ENCODE peak calls at places on chromosome 6, in four cellular contexts. K, D, N and J are unnamed samples.

GRCh38 chr6:46867411-46867810 is 54.3 kb downstream of the ADGRF5 start:
- DNase-seq in K (no peak), D (no peak), N (no peak), J (no peak)

GRCh38 chr6:87473419-87473903 is 687 bp downstream of the SLC35A1 start:
- DNase-seq in K (peak), D (peak), N (no peak), J (no peak)

GRCh38 chr6:166572370-166573261 is 13.9 kb downstream of the RAMACL start:
- DNase-seq in K (no peak), D (peak), N (no peak), J (no peak)

GRCh38 chr6:70216767-70217166 is 86.1 kb downstream of the COL9A1 start:
- DNase-seq in K (no peak), D (no peak), N (no peak), J (no peak)

GRCh38 chr6:66897576-66897975 is 1190.5 kb upstream of the EYS start:
- DNase-seq in K (no peak), D (peak), N (no peak), J (no peak)

GRCh38 chr6:551829-552350 is 105.0 kb downstream of the HUS1B start:
- DNase-seq in K (no peak), D (no peak), N (no peak), J (no peak)

GRCh38 chr6:119207973-119208725 is 129.7 kb upstream of the FAM184A start:
- DNase-seq in K (no peak), D (peak), N (peak), J (no peak)

GRCh38 chr6:125432968-125433367 is 131.2 kb upstream of the HDDC2 start:
- DNase-seq in K (no peak), D (no peak), N (no peak), J (no peak)

GRCh38 chr6:75563032-75563431 is 38.6 kb upstream of the SENP6 start:
- DNase-seq in K (peak), D (peak), N (peak), J (no peak)

GRCh38 chr6:28709478-28710349 is 184.0 kb downstream of the GPX5 start:
- DNase-seq in K (no peak), D (no peak), N (no peak), J (no peak)

GRCh38 chr6:136955123-136955522 is 33.0 kb downstream of the SLC35D3 start:
- DNase-seq in K (no peak), D (no peak), N (no peak), J (no peak)

GRCh38 chr6:1806935-1807334 is 197.2 kb downstream of the FOXC1 start:
- DNase-seq in K (no peak), D (no peak), N (no peak), J (no peak)

GRCh38 chr6:33164665-33165373 is 27.4 kb downstream of the COL11A2 start:
- DNase-seq in K (no peak), D (no peak), N (no peak), J (no peak)

DNA sequence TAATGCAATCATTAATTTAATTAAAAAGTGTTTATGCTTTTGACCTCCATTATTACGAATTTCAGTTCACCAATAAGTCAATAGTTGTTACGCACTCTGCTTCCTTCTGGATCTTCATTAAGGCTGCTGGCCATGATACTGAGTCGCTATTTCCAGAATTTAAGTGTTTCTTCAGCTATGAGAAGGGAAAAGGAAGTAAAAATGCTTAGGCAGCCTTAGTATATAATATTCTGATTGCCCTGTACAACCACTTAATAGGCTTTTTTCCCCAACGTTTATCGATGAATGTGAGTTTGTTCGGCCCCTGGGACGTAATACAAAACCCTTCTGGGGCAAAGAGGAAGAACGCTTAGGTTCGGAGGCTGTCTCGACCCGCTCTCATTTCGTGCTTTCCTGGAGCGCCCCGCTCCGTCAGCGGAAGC is 644 bp downstream of the OARD1 start:
- DNase-seq in K (peak), D (no peak), N (no peak), J (no peak)
- TF ChIP-seq CTCF in K (no peak), D (peak), N (no peak), J (no peak)

GRCh38 chr6:39794231-39794630 is 2.1 kb downstream of the DAAM2 start:
- DNase-seq in K (no peak), D (no peak), N (no peak), J (no peak)
- TF ChIP-seq CTCF in K (no peak), D (no peak), N (no peak), J (no peak)

GRCh38 chr6:138403324-138403800 is 661 bp upstream of the HEBP2 start:
- DNase-seq in K (no peak), D (peak), N (no peak), J (peak)

GRCh38 chr6:138404666-138405337 is 779 bp downstream of the HEBP2 start:
- DNase-seq in K (no peak), D (peak), N (no peak), J (peak)

GRCh38 chr6:138403801-138404665 is at the start of gene HEBP2:
- DNase-seq in K (peak), D (peak), N (peak), J (peak)

GRCh38 chr6:138405816-138406403 is 1.9 kb downstream of the HEBP2 start:
- DNase-seq in K (no peak), D (no peak), N (no peak), J (no peak)

DNA sequence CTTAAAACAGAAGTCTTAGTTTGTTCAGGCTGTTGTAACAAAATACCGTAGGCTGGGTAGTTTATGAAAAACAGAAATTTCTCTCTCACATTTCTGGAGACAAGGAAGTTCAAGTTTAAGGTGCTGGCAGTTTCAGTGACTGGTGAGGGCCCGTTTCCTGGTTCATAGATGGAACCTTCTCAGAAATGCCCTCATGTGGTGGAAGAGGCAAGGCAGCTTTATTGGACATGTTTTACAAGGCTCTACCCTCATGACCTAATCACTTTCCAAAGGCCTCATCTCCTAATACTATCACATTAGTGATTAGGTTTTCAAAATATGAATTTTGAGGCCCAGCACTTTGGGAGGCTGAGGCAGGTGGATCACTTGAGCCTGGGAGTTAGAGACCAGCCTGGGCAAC is 2.4 kb downstream of the HEBP2 start:
- DNase-seq in K (no peak), D (no peak), N (peak), J (no peak)
- TF ChIP-seq CTCF in K (no peak), D (no peak), N (peak), J (no peak)

DNA sequence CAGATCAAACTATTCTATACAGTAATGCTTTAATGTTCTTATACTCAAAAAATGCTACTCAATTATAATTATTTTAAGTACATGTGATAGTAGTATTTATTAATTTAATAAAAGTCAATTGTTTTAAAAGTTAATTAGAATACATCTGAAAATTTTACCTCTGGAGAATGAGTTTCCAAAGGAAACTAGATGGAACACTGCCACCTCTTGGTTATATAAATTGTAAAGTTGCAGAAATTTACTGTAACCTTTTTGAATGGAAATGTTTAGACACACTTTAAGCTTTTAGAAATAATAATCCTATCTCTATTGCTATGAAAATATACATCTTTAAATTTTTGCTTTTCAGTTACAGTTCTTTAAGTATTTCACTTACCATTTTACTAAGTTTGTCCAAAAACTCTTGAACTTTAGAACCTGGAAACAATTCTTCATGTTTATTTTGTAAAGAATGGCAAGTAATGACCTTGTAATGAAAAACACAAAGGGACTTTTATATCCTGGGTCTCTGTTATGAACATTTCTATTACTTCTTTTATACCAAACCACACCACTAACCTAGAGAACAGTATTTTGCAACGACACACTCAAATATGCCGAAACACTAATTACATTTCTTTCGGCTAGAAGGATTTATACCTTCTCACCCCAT is 10.9 kb upstream of the BMP5 start:
- DNase-seq in K (peak), D (peak), N (no peak), J (no peak)
- TF ChIP-seq CTCF in K (peak), D (peak), N (peak), J (no peak)

GRCh38 chr6:88492824-88493223 is 326.7 kb upstream of the CNR1 start:
- DNase-seq in K (peak), D (peak), N (no peak), J (no peak)
- TF ChIP-seq CTCF in K (peak), D (peak), N (peak), J (no peak)

DNA sequence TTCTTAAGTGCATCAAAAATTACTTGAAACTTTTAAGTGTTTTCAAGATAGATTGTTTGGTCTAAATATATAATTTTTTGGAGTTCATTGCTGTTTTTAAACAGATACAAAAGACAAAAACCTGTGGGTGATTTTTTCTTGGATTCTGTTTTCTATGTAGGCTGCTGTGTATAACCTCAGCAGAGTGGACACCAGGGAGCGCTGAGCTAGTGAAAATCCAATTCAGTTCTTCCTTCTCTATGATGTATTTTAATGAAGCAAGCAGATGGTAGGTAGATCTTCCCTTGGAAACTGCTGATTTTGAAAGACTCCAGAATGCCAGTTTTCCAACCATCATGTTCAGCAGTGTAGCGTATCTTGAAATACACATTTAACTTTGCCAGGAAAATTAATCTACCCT is 177.9 kb downstream of the PHF3 start:
- DNase-seq in K (no peak), D (peak), N (no peak), J (no peak)
- TF ChIP-seq CTCF in K (peak), D (peak), N (no peak), J (no peak)

GRCh38 chr6:2902470-2902762 is 693 bp downstream of the SERPINB9 start:
- DNase-seq in K (no peak), D (peak), N (no peak), J (no peak)
- TF ChIP-seq CTCF in K (no peak), D (no peak), N (no peak), J (no peak)

DNA sequence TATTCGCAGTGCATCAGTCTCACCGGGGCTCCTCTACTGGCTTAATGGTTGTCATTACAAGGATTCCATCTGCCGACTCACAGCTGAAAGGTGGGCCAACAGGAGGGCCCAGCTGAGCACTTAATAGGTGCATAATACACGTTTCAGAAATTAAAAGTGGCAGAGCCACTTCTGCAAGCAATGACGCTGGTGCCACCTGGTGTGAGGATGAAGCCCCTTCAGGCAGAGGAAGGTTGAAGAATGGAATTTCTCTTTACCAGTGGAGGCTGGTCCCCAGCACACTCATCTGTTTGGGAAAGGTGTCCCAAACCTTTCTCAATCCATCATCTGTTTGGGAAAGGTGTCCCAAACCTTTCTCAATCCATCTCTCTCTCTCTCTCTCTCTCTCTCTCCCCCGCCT is 8.2 kb upstream of the STMND1 start:
- DNase-seq in K (no peak), D (no peak), N (no peak), J (no peak)
- TF ChIP-seq CTCF in K (no peak), D (peak), N (peak), J (no peak)

GRCh38 chr6:51960419-51960818 is 127.0 kb downstream of the PKHD1 start:
- DNase-seq in K (no peak), D (no peak), N (peak), J (no peak)

GRCh38 chr6:51965222-51965801 is 122.1 kb downstream of the PKHD1 start:
- DNase-seq in K (no peak), D (no peak), N (no peak), J (no peak)

GRCh38 chr6:51962355-51962754 is 125.1 kb downstream of the PKHD1 start:
- DNase-seq in K (no peak), D (no peak), N (no peak), J (no peak)

GRCh38 chr6:51963980-51964379 is 123.4 kb downstream of the PKHD1 start:
- DNase-seq in K (no peak), D (no peak), N (no peak), J (no peak)

GRCh38 chr6:51959744-51960383 is 127.5 kb downstream of the PKHD1 start:
- DNase-seq in K (peak), D (peak), N (peak), J (no peak)
- TF ChIP-seq CTCF in K (peak), D (peak), N (peak), J (no peak)